ENCODE peak calls at places on chromosomes 13 and 19, in eight cellular contexts. One of them, this sample, is unnamed.
A peak's percentile ranks its signal among the peaks of the same experiment; 100 is the strongest.

GRCh38 chr13:38366954-38367645 is 17.4 kb downstream of the UFM1 start:
- DNase-seq in neural progenitor cell: no peak
- DNase-seq in cardiac muscle cell: peak; percentile 6
- DNase-seq in fibroblast of the aortic adventitia: no peak
- DNase-seq in tibial nerve: no peak
- DNase-seq in dorsolateral prefrontal cortex: no peak
- DNase-seq in transverse colon: no peak
- DNase-seq in uterus: no peak
- DNase-seq in this sample: peak; percentile 84

GRCh38 chr19:29967623-29968022 is 25.6 kb downstream of the URI1 start:
- DNase-seq in tibial nerve: no peak
- DNase-seq in neural progenitor cell: no peak
- DNase-seq in cardiac muscle cell: peak; percentile 56
- DNase-seq in dorsolateral prefrontal cortex: no peak
- DNase-seq in fibroblast of the aortic adventitia: peak; percentile 53
- DNase-seq in transverse colon: no peak
- DNase-seq in uterus: no peak
- DNase-seq in this sample: peak; percentile 72

GRCh38 chr13:44906758-44907157 is 82.5 kb downstream of the NUFIP1 start:
- DNase-seq in fibroblast of the aortic adventitia: peak; percentile 91
- DNase-seq in dorsolateral prefrontal cortex: peak; percentile 64
- DNase-seq in uterus: peak; percentile 62
- DNase-seq in cardiac muscle cell: peak; percentile 81
- DNase-seq in tibial nerve: no peak
- DNase-seq in neural progenitor cell: no peak
- DNase-seq in transverse colon: peak; percentile 15
- DNase-seq in this sample: peak; percentile 55

GRCh38 chr13:41356788-41357187 is 45.7 kb downstream of the NAA16 start:
- DNase-seq in uterus: no peak
- DNase-seq in transverse colon: no peak
- DNase-seq in fibroblast of the aortic adventitia: no peak
- DNase-seq in cardiac muscle cell: no peak
- DNase-seq in dorsolateral prefrontal cortex: no peak
- DNase-seq in neural progenitor cell: no peak
- DNase-seq in tibial nerve: no peak
- DNase-seq in this sample: no peak

GRCh38 chr13:73158851-73159250 is 100.0 kb downstream of the KLF5 start:
- DNase-seq in transverse colon: no peak
- DNase-seq in tibial nerve: no peak
- DNase-seq in dorsolateral prefrontal cortex: no peak
- DNase-seq in fibroblast of the aortic adventitia: peak; percentile 43
- DNase-seq in uterus: no peak
- DNase-seq in neural progenitor cell: no peak
- DNase-seq in cardiac muscle cell: peak; percentile 49
- DNase-seq in this sample: peak; percentile 45

GRCh38 chr13:49357694-49358093 is 86.2 kb downstream of the CAB39L start:
- DNase-seq in tibial nerve: no peak
- DNase-seq in neural progenitor cell: no peak
- DNase-seq in transverse colon: no peak
- DNase-seq in uterus: no peak
- DNase-seq in cardiac muscle cell: no peak
- DNase-seq in dorsolateral prefrontal cortex: no peak
- DNase-seq in fibroblast of the aortic adventitia: peak; percentile 64
- DNase-seq in this sample: peak; percentile 73

GRCh38 chr13:61255035-61255796 is 160.4 kb downstream of the PCDH20 start:
- DNase-seq in fibroblast of the aortic adventitia: no peak
- DNase-seq in transverse colon: no peak
- DNase-seq in dorsolateral prefrontal cortex: no peak
- DNase-seq in tibial nerve: no peak
- DNase-seq in neural progenitor cell: peak; percentile 35
- DNase-seq in uterus: no peak
- DNase-seq in cardiac muscle cell: peak; percentile 23
- DNase-seq in this sample: no peak

GRCh38 chr19:23436318-23436717 is 41.0 kb upstream of the ZNF91 start:
- DNase-seq in cardiac muscle cell: no peak
- DNase-seq in fibroblast of the aortic adventitia: no peak
- DNase-seq in dorsolateral prefrontal cortex: no peak
- DNase-seq in neural progenitor cell: no peak
- DNase-seq in tibial nerve: no peak
- DNase-seq in uterus: no peak
- DNase-seq in transverse colon: no peak
- DNase-seq in this sample: no peak

GRCh38 chr13:95620498-95621140 is 23.9 kb downstream of the DZIP1 start:
- DNase-seq in transverse colon: no peak
- DNase-seq in fibroblast of the aortic adventitia: no peak
- DNase-seq in neural progenitor cell: no peak
- DNase-seq in cardiac muscle cell: no peak
- DNase-seq in dorsolateral prefrontal cortex: no peak
- DNase-seq in uterus: no peak
- DNase-seq in tibial nerve: no peak
- DNase-seq in this sample: no peak

GRCh38 chr13:95020298-95020987 is 280.8 kb downstream of the ABCC4 start:
- DNase-seq in fibroblast of the aortic adventitia: peak; percentile 11
- DNase-seq in tibial nerve: no peak
- DNase-seq in cardiac muscle cell: no peak
- DNase-seq in uterus: no peak
- DNase-seq in dorsolateral prefrontal cortex: no peak
- DNase-seq in transverse colon: no peak
- DNase-seq in neural progenitor cell: no peak
- DNase-seq in this sample: peak; percentile 66

GRCh38 chr13:40910324-40911050 is 108.6 kb downstream of the ELF1 start:
- DNase-seq in transverse colon: no peak
- DNase-seq in dorsolateral prefrontal cortex: no peak
- DNase-seq in uterus: no peak
- DNase-seq in cardiac muscle cell: peak; percentile 62
- DNase-seq in fibroblast of the aortic adventitia: peak; percentile 58
- DNase-seq in neural progenitor cell: no peak
- DNase-seq in tibial nerve: no peak
- DNase-seq in this sample: peak; percentile 17

GRCh38 chr13:27006519-27007161 is 165.0 kb downstream of the USP12 start:
- DNase-seq in tibial nerve: no peak
- DNase-seq in transverse colon: peak; percentile 55
- DNase-seq in fibroblast of the aortic adventitia: peak; percentile 23
- DNase-seq in neural progenitor cell: peak; percentile 43
- DNase-seq in cardiac muscle cell: peak; percentile 46
- DNase-seq in uterus: no peak
- DNase-seq in dorsolateral prefrontal cortex: peak; percentile 71
- DNase-seq in this sample: peak; percentile 32

GRCh38 chr13:65584126-65584525 is 1646.0 kb downstream of the PCDH9 start:
- DNase-seq in transverse colon: no peak
- DNase-seq in dorsolateral prefrontal cortex: no peak
- DNase-seq in tibial nerve: no peak
- DNase-seq in uterus: no peak
- DNase-seq in fibroblast of the aortic adventitia: no peak
- DNase-seq in cardiac muscle cell: no peak
- DNase-seq in neural progenitor cell: no peak
- DNase-seq in this sample: no peak

GRCh38 chr19:49086296-49086695 is 1.0 kb downstream of the SNRNP70 start:
- DNase-seq in uterus: no peak
- DNase-seq in transverse colon: no peak
- DNase-seq in fibroblast of the aortic adventitia: no peak
- DNase-seq in neural progenitor cell: no peak
- DNase-seq in tibial nerve: no peak
- DNase-seq in dorsolateral prefrontal cortex: no peak
- DNase-seq in cardiac muscle cell: no peak
- DNase-seq in this sample: no peak

GRCh38 chr19:14375055-14375581 is 6.1 kb upstream of the ADGRE5 start:
- DNase-seq in cardiac muscle cell: no peak
- DNase-seq in transverse colon: peak; percentile 73
- DNase-seq in fibroblast of the aortic adventitia: no peak
- DNase-seq in uterus: no peak
- DNase-seq in dorsolateral prefrontal cortex: no peak
- DNase-seq in neural progenitor cell: no peak
- DNase-seq in tibial nerve: no peak
- DNase-seq in this sample: no peak

GRCh38 chr19:44574201-44574950 is 39.0 kb upstream of the IGSF23 start:
- DNase-seq in cardiac muscle cell: no peak
- DNase-seq in uterus: no peak
- DNase-seq in transverse colon: no peak
- DNase-seq in dorsolateral prefrontal cortex: no peak
- DNase-seq in neural progenitor cell: no peak
- DNase-seq in tibial nerve: no peak
- DNase-seq in fibroblast of the aortic adventitia: no peak
- DNase-seq in this sample: no peak

GRCh38 chr13:108919036-108919907 is 289.9 kb downstream of the MYO16 start:
- DNase-seq in uterus: no peak
- DNase-seq in fibroblast of the aortic adventitia: no peak
- DNase-seq in neural progenitor cell: no peak
- DNase-seq in cardiac muscle cell: no peak
- DNase-seq in transverse colon: no peak
- DNase-seq in dorsolateral prefrontal cortex: no peak
- DNase-seq in tibial nerve: no peak
- DNase-seq in this sample: peak; percentile 72

GRCh38 chr13:103287659-103288058 is 221.4 kb upstream of the SLC10A2 start:
- DNase-seq in fibroblast of the aortic adventitia: peak; percentile 57
- DNase-seq in uterus: no peak
- DNase-seq in tibial nerve: no peak
- DNase-seq in neural progenitor cell: no peak
- DNase-seq in cardiac muscle cell: peak; percentile 12
- DNase-seq in transverse colon: no peak
- DNase-seq in dorsolateral prefrontal cortex: no peak
- DNase-seq in this sample: no peak

DNA sequence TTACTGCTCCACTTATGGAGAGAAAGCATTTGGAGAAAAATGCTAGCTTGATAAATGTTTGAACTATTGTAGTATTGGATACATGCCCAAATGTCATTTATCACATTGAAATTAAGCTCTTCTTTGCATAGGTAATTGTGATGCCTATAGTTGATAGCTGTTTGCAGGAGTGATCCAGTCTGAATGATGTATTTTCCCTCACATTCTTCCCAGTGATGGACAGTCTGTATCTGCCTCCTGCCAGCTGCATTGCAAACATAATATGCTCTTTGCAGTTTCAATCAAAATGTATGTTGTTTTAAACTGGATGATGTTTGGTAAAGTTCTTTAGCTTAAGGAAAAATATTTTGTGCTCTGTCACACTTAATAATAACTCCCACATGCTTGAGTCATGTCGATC is 89.8 kb downstream of the EDNRB start:
- DNase-seq in fibroblast of the aortic adventitia: no peak
- DNase-seq in transverse colon: no peak
- DNase-seq in neural progenitor cell: no peak
- DNase-seq in dorsolateral prefrontal cortex: no peak
- DNase-seq in uterus: no peak
- DNase-seq in tibial nerve: no peak
- DNase-seq in cardiac muscle cell: no peak
- DNase-seq in this sample: no peak
- TF ChIP-seq CTCF in fibroblast of the aortic adventitia: no peak
- TF ChIP-seq CTCF in transverse colon: no peak
- TF ChIP-seq CTCF in neural progenitor cell: no peak
- TF ChIP-seq CTCF in dorsolateral prefrontal cortex: no peak
- TF ChIP-seq CTCF in uterus: no peak
- TF ChIP-seq CTCF in tibial nerve: no peak
- TF ChIP-seq CTCF in cardiac muscle cell: no peak
- TF ChIP-seq CTCF in this sample: no peak

DNA sequence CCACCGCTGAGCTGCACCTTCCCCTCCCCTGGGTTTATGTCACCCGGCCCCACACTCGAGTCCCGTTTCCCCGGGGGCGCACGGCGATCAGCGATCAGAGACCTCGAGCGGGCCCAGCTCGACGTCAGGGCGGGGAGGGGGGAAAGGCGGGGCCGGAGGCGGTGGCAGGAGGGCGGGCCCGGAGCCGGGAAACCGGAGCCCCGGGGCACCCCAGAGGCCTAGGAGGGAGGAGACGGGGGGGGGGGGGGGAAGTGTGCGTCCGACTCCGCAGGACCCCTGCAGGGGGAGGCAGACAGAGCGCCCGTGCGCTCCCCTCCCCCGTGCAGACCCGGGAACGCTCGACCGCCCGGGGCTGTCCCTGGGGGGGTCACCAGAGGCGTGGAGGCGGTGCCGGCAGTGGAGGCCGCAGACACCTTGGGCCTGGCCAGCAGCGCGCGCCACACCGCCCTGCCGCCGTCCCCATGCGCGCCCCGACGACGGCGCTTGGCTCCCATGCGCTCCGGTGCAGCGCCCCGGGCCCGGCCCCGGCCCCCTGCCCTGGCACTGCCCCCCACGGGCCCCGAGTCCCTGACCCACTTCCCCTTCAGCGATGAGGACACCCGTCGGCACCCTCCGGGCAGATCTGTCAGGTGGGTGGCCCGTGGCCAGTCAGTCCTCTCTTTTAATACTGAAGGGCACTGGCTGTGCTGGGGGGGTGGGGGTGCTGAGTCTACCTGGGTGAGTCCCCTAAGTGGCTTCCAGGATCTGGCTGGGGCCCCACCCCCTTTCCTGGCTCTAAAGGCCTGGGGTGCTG is 11.8 kb downstream of the PDE4A start:
- DNase-seq in fibroblast of the aortic adventitia: peak; percentile 27
- DNase-seq in dorsolateral prefrontal cortex: no peak
- DNase-seq in neural progenitor cell: peak; percentile 73
- DNase-seq in tibial nerve: peak; percentile 51
- DNase-seq in transverse colon: peak; percentile 86
- DNase-seq in uterus: peak; percentile 61
- DNase-seq in cardiac muscle cell: peak; percentile 58
- DNase-seq in this sample: no peak
- H3K4me3 ChIP-seq in fibroblast of the aortic adventitia: peak overlapping the region; percentile 76
- H3K4me3 ChIP-seq in dorsolateral prefrontal cortex: peak overlapping the region; percentile 58
- H3K4me3 ChIP-seq in neural progenitor cell: peak overlapping the region; percentile 40
- H3K4me3 ChIP-seq in tibial nerve: peak overlapping the region; percentile 35
- H3K4me3 ChIP-seq in transverse colon: peak overlapping the region; percentile 57
- H3K4me3 ChIP-seq in uterus: peak overlapping the region; percentile 45
- H3K4me3 ChIP-seq in cardiac muscle cell: peak overlapping the region; percentile 12
- H3K4me3 ChIP-seq in this sample: peak overlapping the region; percentile 54

DNA sequence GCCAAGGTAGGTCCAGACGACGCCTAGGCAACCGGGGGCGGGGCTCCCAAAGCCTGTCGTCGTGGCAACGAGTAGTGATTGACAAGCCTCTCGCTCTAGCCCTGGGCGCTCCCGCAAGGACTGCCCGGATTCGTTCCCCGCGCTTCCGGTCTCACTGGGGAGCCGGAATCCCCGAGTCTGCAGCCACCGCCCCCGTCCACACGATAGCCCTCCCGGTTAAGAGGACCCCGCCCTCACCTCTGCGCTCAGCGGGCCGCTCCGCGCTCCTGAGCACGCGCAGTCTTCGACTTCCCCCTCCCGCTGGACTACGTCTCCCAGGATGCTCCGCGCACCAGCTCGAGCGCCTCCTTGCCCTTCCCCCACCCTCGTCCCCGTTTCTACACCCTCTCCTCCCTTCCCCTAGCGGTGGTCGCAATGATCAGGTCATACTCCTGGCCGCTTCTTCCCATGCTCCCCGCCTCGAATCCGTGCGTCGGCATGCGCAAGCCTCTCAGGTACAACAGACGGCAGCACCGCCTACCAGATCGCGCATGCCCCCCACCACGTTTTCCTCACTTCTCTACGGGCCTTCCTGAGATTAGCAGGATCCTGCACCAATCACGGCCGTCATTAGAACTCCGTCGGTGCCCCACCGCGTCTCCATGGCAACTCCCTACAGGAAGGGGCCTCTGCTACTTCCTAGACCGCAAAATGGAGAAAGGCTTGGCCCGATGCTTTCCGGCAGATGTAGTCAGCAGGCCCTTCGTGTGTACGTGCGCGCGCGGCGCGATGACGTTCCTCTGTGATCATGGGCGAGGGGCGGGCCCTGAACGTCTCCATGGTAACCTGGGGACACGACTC is at the start of gene MZF1:
- DNase-seq in dorsolateral prefrontal cortex: peak; percentile 100
- DNase-seq in uterus: peak; percentile 99
- DNase-seq in fibroblast of the aortic adventitia: peak; percentile 100
- DNase-seq in tibial nerve: peak; percentile 100
- DNase-seq in transverse colon: peak; percentile 100
- DNase-seq in cardiac muscle cell: peak; percentile 100
- DNase-seq in neural progenitor cell: peak; percentile 100
- DNase-seq in this sample: peak; percentile 100
- TF ChIP-seq CTCF in dorsolateral prefrontal cortex: peak; percentile 6
- TF ChIP-seq CTCF in uterus: no peak
- TF ChIP-seq CTCF in fibroblast of the aortic adventitia: peak; percentile 32
- TF ChIP-seq CTCF in tibial nerve: no peak
- TF ChIP-seq CTCF in transverse colon: peak; percentile 48
- TF ChIP-seq CTCF in cardiac muscle cell: no peak
- TF ChIP-seq CTCF in neural progenitor cell: peak; percentile 40
- TF ChIP-seq CTCF in this sample: no peak

GRCh38 chr19:38792250-38793111 is 3.5 kb downstream of the LGALS7B start:
- DNase-seq in uterus: no peak
- DNase-seq in transverse colon: peak; percentile 64
- DNase-seq in cardiac muscle cell: peak; percentile 64
- DNase-seq in neural progenitor cell: no peak
- DNase-seq in tibial nerve: no peak
- DNase-seq in fibroblast of the aortic adventitia: no peak
- DNase-seq in dorsolateral prefrontal cortex: no peak
- DNase-seq in this sample: peak; percentile 18
- H3K4me3 ChIP-seq in uterus: no peak overlapping the region
- H3K4me3 ChIP-seq in transverse colon: no peak overlapping the region
- H3K4me3 ChIP-seq in cardiac muscle cell: no peak overlapping the region
- H3K4me3 ChIP-seq in neural progenitor cell: no peak overlapping the region
- H3K4me3 ChIP-seq in tibial nerve: no peak overlapping the region
- H3K4me3 ChIP-seq in fibroblast of the aortic adventitia: no peak overlapping the region
- H3K4me3 ChIP-seq in dorsolateral prefrontal cortex: peak overlapping the region; percentile 45
- H3K4me3 ChIP-seq in this sample: no peak overlapping the region

This sample was measured in fibroblast of mammary gland.